ENCODE peak calls at places on chromosomes 3 and 15, in nine cellular contexts. One of them, this sample, is unnamed.

GRCh38 chr3:40971191-40972168 is 227.8 kb upstream of the CTNNB1 start:
- DNase-seq in BE2C: no peak
- DNase-seq in MV-4-11: peak
- DNase-seq in dermis blood vessel endothelial cell: peak
- DNase-seq in nephron progenitor cell: no peak
- DNase-seq in stimulated activated CD4-positive, alpha-beta T cell treated with anti-CD3 and anti-CD28 coated beads, Interleukin-2, amount 100 ng/mL, for 4 hours: no peak
- DNase-seq in activated naive CD4-positive, alpha-beta T cell treated with Interleukin-2 at 50 U/mL for 16 hours: peak
- DNase-seq in stomach: peak
- DNase-seq in Daoy: peak
- DNase-seq in this sample: peak

GRCh38 chr15:47857384-47858168 is 140.3 kb downstream of the SEMA6D start:
- DNase-seq in BE2C: no peak
- DNase-seq in Daoy: no peak
- DNase-seq in stimulated activated CD4-positive, alpha-beta T cell treated with anti-CD3 and anti-CD28 coated beads, Interleukin-2, amount 100 ng/mL, for 4 hours: no peak
- DNase-seq in dermis blood vessel endothelial cell: no peak
- DNase-seq in nephron progenitor cell: no peak
- DNase-seq in MV-4-11: peak
- DNase-seq in activated naive CD4-positive, alpha-beta T cell treated with Interleukin-2 at 50 U/mL for 16 hours: no peak
- DNase-seq in stomach: no peak
- DNase-seq in this sample: no peak

GRCh38 chr3:125110016-125110875 is 54.4 kb upstream of the HEG1 start:
- DNase-seq in BE2C: no peak
- DNase-seq in stimulated activated CD4-positive, alpha-beta T cell treated with anti-CD3 and anti-CD28 coated beads, Interleukin-2, amount 100 ng/mL, for 4 hours: no peak
- DNase-seq in activated naive CD4-positive, alpha-beta T cell treated with Interleukin-2 at 50 U/mL for 16 hours: no peak
- DNase-seq in Daoy: peak
- DNase-seq in nephron progenitor cell: no peak
- DNase-seq in dermis blood vessel endothelial cell: no peak
- DNase-seq in stomach: no peak
- DNase-seq in MV-4-11: peak
- DNase-seq in this sample: peak

GRCh38 chr15:41866263-41866703 is 27.6 kb downstream of the SPTBN5 start:
- DNase-seq in MV-4-11: peak
- DNase-seq in stimulated activated CD4-positive, alpha-beta T cell treated with anti-CD3 and anti-CD28 coated beads, Interleukin-2, amount 100 ng/mL, for 4 hours: no peak
- DNase-seq in dermis blood vessel endothelial cell: no peak
- DNase-seq in BE2C: peak
- DNase-seq in nephron progenitor cell: peak
- DNase-seq in stomach: no peak
- DNase-seq in Daoy: no peak
- DNase-seq in activated naive CD4-positive, alpha-beta T cell treated with Interleukin-2 at 50 U/mL for 16 hours: no peak
- DNase-seq in this sample: no peak

GRCh38 chr3:63964287-63965073 is 52.3 kb upstream of the SCAANT1 start:
- DNase-seq in Daoy: no peak
- DNase-seq in nephron progenitor cell: no peak
- DNase-seq in activated naive CD4-positive, alpha-beta T cell treated with Interleukin-2 at 50 U/mL for 16 hours: no peak
- DNase-seq in BE2C: no peak
- DNase-seq in stimulated activated CD4-positive, alpha-beta T cell treated with anti-CD3 and anti-CD28 coated beads, Interleukin-2, amount 100 ng/mL, for 4 hours: no peak
- DNase-seq in dermis blood vessel endothelial cell: no peak
- DNase-seq in MV-4-11: peak
- DNase-seq in stomach: no peak
- DNase-seq in this sample: no peak

GRCh38 chr15:79673416-79674123 is 223.2 kb downstream of the MTHFS start:
- DNase-seq in MV-4-11: peak
- DNase-seq in BE2C: no peak
- DNase-seq in stimulated activated CD4-positive, alpha-beta T cell treated with anti-CD3 and anti-CD28 coated beads, Interleukin-2, amount 100 ng/mL, for 4 hours: no peak
- DNase-seq in nephron progenitor cell: no peak
- DNase-seq in dermis blood vessel endothelial cell: no peak
- DNase-seq in stomach: no peak
- DNase-seq in Daoy: peak
- DNase-seq in activated naive CD4-positive, alpha-beta T cell treated with Interleukin-2 at 50 U/mL for 16 hours: no peak
- DNase-seq in this sample: no peak

GRCh38 chr15:96947830-96948229 is 617.3 kb downstream of the NR2F2 start:
- DNase-seq in BE2C: no peak
- DNase-seq in MV-4-11: no peak
- DNase-seq in dermis blood vessel endothelial cell: peak
- DNase-seq in stimulated activated CD4-positive, alpha-beta T cell treated with anti-CD3 and anti-CD28 coated beads, Interleukin-2, amount 100 ng/mL, for 4 hours: no peak
- DNase-seq in Daoy: peak
- DNase-seq in nephron progenitor cell: peak
- DNase-seq in activated naive CD4-positive, alpha-beta T cell treated with Interleukin-2 at 50 U/mL for 16 hours: no peak
- DNase-seq in stomach: no peak
- DNase-seq in this sample: no peak

GRCh38 chr3:14555835-14556234 is 15.7 kb upstream of the GRIP2 start:
- DNase-seq in nephron progenitor cell: no peak
- DNase-seq in dermis blood vessel endothelial cell: no peak
- DNase-seq in activated naive CD4-positive, alpha-beta T cell treated with Interleukin-2 at 50 U/mL for 16 hours: no peak
- DNase-seq in stimulated activated CD4-positive, alpha-beta T cell treated with anti-CD3 and anti-CD28 coated beads, Interleukin-2, amount 100 ng/mL, for 4 hours: no peak
- DNase-seq in Daoy: no peak
- DNase-seq in stomach: peak
- DNase-seq in MV-4-11: no peak
- DNase-seq in BE2C: peak
- DNase-seq in this sample: no peak

GRCh38 chr3:111570404-111571030 is 24.6 kb downstream of the ZBED2 start:
- DNase-seq in Daoy: no peak
- DNase-seq in nephron progenitor cell: no peak
- DNase-seq in stimulated activated CD4-positive, alpha-beta T cell treated with anti-CD3 and anti-CD28 coated beads, Interleukin-2, amount 100 ng/mL, for 4 hours: no peak
- DNase-seq in BE2C: no peak
- DNase-seq in dermis blood vessel endothelial cell: no peak
- DNase-seq in activated naive CD4-positive, alpha-beta T cell treated with Interleukin-2 at 50 U/mL for 16 hours: no peak
- DNase-seq in stomach: no peak
- DNase-seq in MV-4-11: no peak
- DNase-seq in this sample: no peak

GRCh38 chr3:9914559-9915251 is 2.2 kb upstream of the IL17RC start:
- DNase-seq in BE2C: peak
- DNase-seq in Daoy: no peak
- DNase-seq in dermis blood vessel endothelial cell: no peak
- DNase-seq in MV-4-11: peak
- DNase-seq in stomach: no peak
- DNase-seq in nephron progenitor cell: no peak
- DNase-seq in activated naive CD4-positive, alpha-beta T cell treated with Interleukin-2 at 50 U/mL for 16 hours: no peak
- DNase-seq in stimulated activated CD4-positive, alpha-beta T cell treated with anti-CD3 and anti-CD28 coated beads, Interleukin-2, amount 100 ng/mL, for 4 hours: no peak
- DNase-seq in this sample: no peak

GRCh38 chr15:21260966-21261395 is 179.3 kb downstream of the POTEB3 start:
- DNase-seq in BE2C: no peak
- DNase-seq in Daoy: peak
- DNase-seq in MV-4-11: no peak
- DNase-seq in stimulated activated CD4-positive, alpha-beta T cell treated with anti-CD3 and anti-CD28 coated beads, Interleukin-2, amount 100 ng/mL, for 4 hours: no peak
- DNase-seq in activated naive CD4-positive, alpha-beta T cell treated with Interleukin-2 at 50 U/mL for 16 hours: no peak
- DNase-seq in dermis blood vessel endothelial cell: no peak
- DNase-seq in stomach: no peak
- DNase-seq in nephron progenitor cell: no peak
- DNase-seq in this sample: no peak

GRCh38 chr15:92418864-92419263 is 25.2 kb downstream of the ST8SIA2 start:
- DNase-seq in Daoy: no peak
- DNase-seq in stomach: no peak
- DNase-seq in dermis blood vessel endothelial cell: no peak
- DNase-seq in activated naive CD4-positive, alpha-beta T cell treated with Interleukin-2 at 50 U/mL for 16 hours: no peak
- DNase-seq in stimulated activated CD4-positive, alpha-beta T cell treated with anti-CD3 and anti-CD28 coated beads, Interleukin-2, amount 100 ng/mL, for 4 hours: no peak
- DNase-seq in BE2C: no peak
- DNase-seq in MV-4-11: no peak
- DNase-seq in nephron progenitor cell: no peak
- DNase-seq in this sample: no peak

GRCh38 chr3:190173426-190173825 is 52.7 kb upstream of the P3H2 start:
- DNase-seq in nephron progenitor cell: no peak
- DNase-seq in activated naive CD4-positive, alpha-beta T cell treated with Interleukin-2 at 50 U/mL for 16 hours: no peak
- DNase-seq in Daoy: no peak
- DNase-seq in stimulated activated CD4-positive, alpha-beta T cell treated with anti-CD3 and anti-CD28 coated beads, Interleukin-2, amount 100 ng/mL, for 4 hours: no peak
- DNase-seq in dermis blood vessel endothelial cell: no peak
- DNase-seq in BE2C: no peak
- DNase-seq in MV-4-11: no peak
- DNase-seq in stomach: no peak
- DNase-seq in this sample: no peak

GRCh38 chr3:139848660-139849059 is 86.3 kb upstream of the CLSTN2 start:
- DNase-seq in MV-4-11: no peak
- DNase-seq in Daoy: no peak
- DNase-seq in stimulated activated CD4-positive, alpha-beta T cell treated with anti-CD3 and anti-CD28 coated beads, Interleukin-2, amount 100 ng/mL, for 4 hours: no peak
- DNase-seq in dermis blood vessel endothelial cell: no peak
- DNase-seq in stomach: no peak
- DNase-seq in nephron progenitor cell: no peak
- DNase-seq in activated naive CD4-positive, alpha-beta T cell treated with Interleukin-2 at 50 U/mL for 16 hours: no peak
- DNase-seq in BE2C: no peak
- DNase-seq in this sample: no peak

GRCh38 chr15:81981888-81982287 is 63.9 kb downstream of the MEX3B start:
- DNase-seq in stomach: no peak
- DNase-seq in nephron progenitor cell: no peak
- DNase-seq in Daoy: no peak
- DNase-seq in activated naive CD4-positive, alpha-beta T cell treated with Interleukin-2 at 50 U/mL for 16 hours: no peak
- DNase-seq in dermis blood vessel endothelial cell: no peak
- DNase-seq in BE2C: no peak
- DNase-seq in MV-4-11: no peak
- DNase-seq in stimulated activated CD4-positive, alpha-beta T cell treated with anti-CD3 and anti-CD28 coated beads, Interleukin-2, amount 100 ng/mL, for 4 hours: no peak
- DNase-seq in this sample: no peak

GRCh38 chr3:97968376-97968775 is 3.9 kb downstream of the RIOX2 start:
- DNase-seq in stomach: no peak
- DNase-seq in activated naive CD4-positive, alpha-beta T cell treated with Interleukin-2 at 50 U/mL for 16 hours: no peak
- DNase-seq in dermis blood vessel endothelial cell: no peak
- DNase-seq in nephron progenitor cell: no peak
- DNase-seq in Daoy: no peak
- DNase-seq in stimulated activated CD4-positive, alpha-beta T cell treated with anti-CD3 and anti-CD28 coated beads, Interleukin-2, amount 100 ng/mL, for 4 hours: no peak
- DNase-seq in MV-4-11: no peak
- DNase-seq in BE2C: no peak
- DNase-seq in this sample: no peak

GRCh38 chr15:29045717-29046116 is 159.9 kb downstream of the APBA2 start:
- DNase-seq in activated naive CD4-positive, alpha-beta T cell treated with Interleukin-2 at 50 U/mL for 16 hours: no peak
- DNase-seq in stimulated activated CD4-positive, alpha-beta T cell treated with anti-CD3 and anti-CD28 coated beads, Interleukin-2, amount 100 ng/mL, for 4 hours: no peak
- DNase-seq in BE2C: no peak
- DNase-seq in dermis blood vessel endothelial cell: peak
- DNase-seq in MV-4-11: peak
- DNase-seq in stomach: no peak
- DNase-seq in nephron progenitor cell: no peak
- DNase-seq in Daoy: peak
- DNase-seq in this sample: no peak

GRCh38 chr3:148332509-148332908 is 365.2 kb upstream of the AGTR1 start:
- DNase-seq in activated naive CD4-positive, alpha-beta T cell treated with Interleukin-2 at 50 U/mL for 16 hours: no peak
- DNase-seq in nephron progenitor cell: no peak
- DNase-seq in dermis blood vessel endothelial cell: no peak
- DNase-seq in MV-4-11: no peak
- DNase-seq in BE2C: no peak
- DNase-seq in stomach: no peak
- DNase-seq in stimulated activated CD4-positive, alpha-beta T cell treated with anti-CD3 and anti-CD28 coated beads, Interleukin-2, amount 100 ng/mL, for 4 hours: no peak
- DNase-seq in Daoy: no peak
- DNase-seq in this sample: no peak

GRCh38 chr3:154310840-154311239 is 13.4 kb downstream of the DHX36 start:
- DNase-seq in BE2C: no peak
- DNase-seq in activated naive CD4-positive, alpha-beta T cell treated with Interleukin-2 at 50 U/mL for 16 hours: no peak
- DNase-seq in MV-4-11: no peak
- DNase-seq in nephron progenitor cell: no peak
- DNase-seq in stomach: no peak
- DNase-seq in dermis blood vessel endothelial cell: peak
- DNase-seq in Daoy: no peak
- DNase-seq in stimulated activated CD4-positive, alpha-beta T cell treated with anti-CD3 and anti-CD28 coated beads, Interleukin-2, amount 100 ng/mL, for 4 hours: no peak
- DNase-seq in this sample: no peak

GRCh38 chr15:62895139-62895866 is 147.2 kb upstream of the TPM1 start:
- DNase-seq in stimulated activated CD4-positive, alpha-beta T cell treated with anti-CD3 and anti-CD28 coated beads, Interleukin-2, amount 100 ng/mL, for 4 hours: no peak
- DNase-seq in Daoy: peak
- DNase-seq in activated naive CD4-positive, alpha-beta T cell treated with Interleukin-2 at 50 U/mL for 16 hours: no peak
- DNase-seq in MV-4-11: no peak
- DNase-seq in nephron progenitor cell: no peak
- DNase-seq in BE2C: no peak
- DNase-seq in dermis blood vessel endothelial cell: peak
- DNase-seq in stomach: no peak
- DNase-seq in this sample: no peak

GRCh38 chr3:15630646-15631350 is 29.3 kb downstream of the BTD start:
- DNase-seq in BE2C: no peak
- DNase-seq in nephron progenitor cell: no peak
- DNase-seq in stimulated activated CD4-positive, alpha-beta T cell treated with anti-CD3 and anti-CD28 coated beads, Interleukin-2, amount 100 ng/mL, for 4 hours: no peak
- DNase-seq in Daoy: peak
- DNase-seq in dermis blood vessel endothelial cell: peak
- DNase-seq in activated naive CD4-positive, alpha-beta T cell treated with Interleukin-2 at 50 U/mL for 16 hours: peak
- DNase-seq in MV-4-11: no peak
- DNase-seq in stomach: no peak
- DNase-seq in this sample: no peak

GRCh38 chr15:45144775-45145174 is 15.0 kb downstream of the DUOX1 start:
- DNase-seq in stimulated activated CD4-positive, alpha-beta T cell treated with anti-CD3 and anti-CD28 coated beads, Interleukin-2, amount 100 ng/mL, for 4 hours: no peak
- DNase-seq in MV-4-11: no peak
- DNase-seq in Daoy: no peak
- DNase-seq in dermis blood vessel endothelial cell: no peak
- DNase-seq in activated naive CD4-positive, alpha-beta T cell treated with Interleukin-2 at 50 U/mL for 16 hours: no peak
- DNase-seq in stomach: no peak
- DNase-seq in nephron progenitor cell: no peak
- DNase-seq in BE2C: no peak
- DNase-seq in this sample: no peak

GRCh38 chr3:99565316-99565715 is 73.1 kb upstream of the COL8A1 start:
- DNase-seq in BE2C: no peak
- DNase-seq in stomach: no peak
- DNase-seq in nephron progenitor cell: no peak
- DNase-seq in Daoy: no peak
- DNase-seq in dermis blood vessel endothelial cell: no peak
- DNase-seq in MV-4-11: no peak
- DNase-seq in activated naive CD4-positive, alpha-beta T cell treated with Interleukin-2 at 50 U/mL for 16 hours: no peak
- DNase-seq in stimulated activated CD4-positive, alpha-beta T cell treated with anti-CD3 and anti-CD28 coated beads, Interleukin-2, amount 100 ng/mL, for 4 hours: no peak
- DNase-seq in this sample: no peak

GRCh38 chr3:87674397-87675161 is 384.2 kb downstream of the CGGBP1 start:
- DNase-seq in Daoy: no peak
- DNase-seq in stomach: no peak
- DNase-seq in BE2C: no peak
- DNase-seq in MV-4-11: peak
- DNase-seq in nephron progenitor cell: no peak
- DNase-seq in activated naive CD4-positive, alpha-beta T cell treated with Interleukin-2 at 50 U/mL for 16 hours: no peak
- DNase-seq in dermis blood vessel endothelial cell: no peak
- DNase-seq in stimulated activated CD4-positive, alpha-beta T cell treated with anti-CD3 and anti-CD28 coated beads, Interleukin-2, amount 100 ng/mL, for 4 hours: no peak
- DNase-seq in this sample: no peak

GRCh38 chr15:51024735-51025453 is 69.8 kb downstream of the TNFAIP8L3 start:
- DNase-seq in stomach: no peak
- DNase-seq in BE2C: no peak
- DNase-seq in dermis blood vessel endothelial cell: no peak
- DNase-seq in nephron progenitor cell: no peak
- DNase-seq in activated naive CD4-positive, alpha-beta T cell treated with Interleukin-2 at 50 U/mL for 16 hours: no peak
- DNase-seq in stimulated activated CD4-positive, alpha-beta T cell treated with anti-CD3 and anti-CD28 coated beads, Interleukin-2, amount 100 ng/mL, for 4 hours: no peak
- DNase-seq in MV-4-11: no peak
- DNase-seq in Daoy: no peak
- DNase-seq in this sample: peak

GRCh38 chr3:14352002-14352627 is 50.3 kb upstream of the SLC6A6 start:
- DNase-seq in dermis blood vessel endothelial cell: peak
- DNase-seq in nephron progenitor cell: peak
- DNase-seq in MV-4-11: peak
- DNase-seq in Daoy: peak
- DNase-seq in stimulated activated CD4-positive, alpha-beta T cell treated with anti-CD3 and anti-CD28 coated beads, Interleukin-2, amount 100 ng/mL, for 4 hours: no peak
- DNase-seq in activated naive CD4-positive, alpha-beta T cell treated with Interleukin-2 at 50 U/mL for 16 hours: no peak
- DNase-seq in BE2C: peak
- DNase-seq in stomach: no peak
- DNase-seq in this sample: no peak

GRCh38 chr15:63943829-63944680 is 102.2 kb downstream of the DAPK2 start:
- DNase-seq in stomach: no peak
- DNase-seq in activated naive CD4-positive, alpha-beta T cell treated with Interleukin-2 at 50 U/mL for 16 hours: no peak
- DNase-seq in dermis blood vessel endothelial cell: no peak
- DNase-seq in nephron progenitor cell: no peak
- DNase-seq in Daoy: no peak
- DNase-seq in MV-4-11: no peak
- DNase-seq in stimulated activated CD4-positive, alpha-beta T cell treated with anti-CD3 and anti-CD28 coated beads, Interleukin-2, amount 100 ng/mL, for 4 hours: no peak
- DNase-seq in BE2C: no peak
- DNase-seq in this sample: no peak

GRCh38 chr3:80244390-80244789 is 476.6 kb upstream of the ROBO1 start:
- DNase-seq in stomach: no peak
- DNase-seq in dermis blood vessel endothelial cell: peak
- DNase-seq in activated naive CD4-positive, alpha-beta T cell treated with Interleukin-2 at 50 U/mL for 16 hours: no peak
- DNase-seq in nephron progenitor cell: no peak
- DNase-seq in stimulated activated CD4-positive, alpha-beta T cell treated with anti-CD3 and anti-CD28 coated beads, Interleukin-2, amount 100 ng/mL, for 4 hours: no peak
- DNase-seq in BE2C: no peak
- DNase-seq in Daoy: no peak
- DNase-seq in MV-4-11: no peak
- DNase-seq in this sample: no peak

GRCh38 chr3:170511371-170511770 is 74.5 kb downstream of the SLC7A14 start:
- DNase-seq in MV-4-11: no peak
- DNase-seq in BE2C: no peak
- DNase-seq in stimulated activated CD4-positive, alpha-beta T cell treated with anti-CD3 and anti-CD28 coated beads, Interleukin-2, amount 100 ng/mL, for 4 hours: no peak
- DNase-seq in Daoy: no peak
- DNase-seq in stomach: no peak
- DNase-seq in nephron progenitor cell: no peak
- DNase-seq in activated naive CD4-positive, alpha-beta T cell treated with Interleukin-2 at 50 U/mL for 16 hours: no peak
- DNase-seq in dermis blood vessel endothelial cell: no peak
- DNase-seq in this sample: no peak

GRCh38 chr15:79071901-79072300 is 18.7 kb downstream of the RASGRF1 start:
- DNase-seq in dermis blood vessel endothelial cell: no peak
- DNase-seq in stimulated activated CD4-positive, alpha-beta T cell treated with anti-CD3 and anti-CD28 coated beads, Interleukin-2, amount 100 ng/mL, for 4 hours: no peak
- DNase-seq in nephron progenitor cell: no peak
- DNase-seq in activated naive CD4-positive, alpha-beta T cell treated with Interleukin-2 at 50 U/mL for 16 hours: no peak
- DNase-seq in Daoy: no peak
- DNase-seq in stomach: no peak
- DNase-seq in BE2C: no peak
- DNase-seq in MV-4-11: no peak
- DNase-seq in this sample: no peak

GRCh38 chr3:143063018-143063417 is 56.6 kb upstream of the CHST2 start:
- DNase-seq in Daoy: no peak
- DNase-seq in dermis blood vessel endothelial cell: peak
- DNase-seq in stomach: no peak
- DNase-seq in MV-4-11: no peak
- DNase-seq in nephron progenitor cell: no peak
- DNase-seq in activated naive CD4-positive, alpha-beta T cell treated with Interleukin-2 at 50 U/mL for 16 hours: no peak
- DNase-seq in stimulated activated CD4-positive, alpha-beta T cell treated with anti-CD3 and anti-CD28 coated beads, Interleukin-2, amount 100 ng/mL, for 4 hours: no peak
- DNase-seq in BE2C: no peak
- DNase-seq in this sample: no peak